ENCODE peak calls at places on chromosomes 12 and 14, in nine cellular contexts. One of them, this sample, is unnamed.

GRCh38 chr14:22533057-22533704 is 55.8 kb downstream of the DAD1 start:
- ATAC-seq in PC-3: no peak
- ATAC-seq in activated CD4-positive, alpha-beta T cell treated with anti-CD3 and anti-CD28 coated beads for 36 hours: no peak
- ATAC-seq in RWPE2: no peak
- ATAC-seq in omental fat pad: no peak
- ATAC-seq in stimulated activated naive CD8-positive, alpha-beta T cell treated with anti-CD3 and anti-CD28 coated beads, Interleukin-15, Interleukin-2, amounts not matched to agents 100 U/mL and 50 U/mL, for 24 hours: no peak
- ATAC-seq in right cardiac atrium: no peak
- ATAC-seq in upper lobe of left lung: no peak
- ATAC-seq in left cardiac atrium: no peak
- ATAC-seq in this sample: no peak

GRCh38 chr12:56522486-56523193 is 1.0 kb downstream of the RBMS2 start:
- ATAC-seq in PC-3: peak
- ATAC-seq in activated CD4-positive, alpha-beta T cell treated with anti-CD3 and anti-CD28 coated beads for 36 hours: peak
- ATAC-seq in RWPE2: peak
- ATAC-seq in omental fat pad: no peak
- ATAC-seq in stimulated activated naive CD8-positive, alpha-beta T cell treated with anti-CD3 and anti-CD28 coated beads, Interleukin-15, Interleukin-2, amounts not matched to agents 100 U/mL and 50 U/mL, for 24 hours: peak
- ATAC-seq in right cardiac atrium: no peak
- ATAC-seq in upper lobe of left lung: no peak
- ATAC-seq in left cardiac atrium: peak
- ATAC-seq in this sample: no peak

GRCh38 chr14:24982472-24983155 is 67.3 kb downstream of the STXBP6 start:
- ATAC-seq in PC-3: no peak
- ATAC-seq in activated CD4-positive, alpha-beta T cell treated with anti-CD3 and anti-CD28 coated beads for 36 hours: no peak
- ATAC-seq in RWPE2: peak
- ATAC-seq in omental fat pad: no peak
- ATAC-seq in stimulated activated naive CD8-positive, alpha-beta T cell treated with anti-CD3 and anti-CD28 coated beads, Interleukin-15, Interleukin-2, amounts not matched to agents 100 U/mL and 50 U/mL, for 24 hours: no peak
- ATAC-seq in right cardiac atrium: no peak
- ATAC-seq in upper lobe of left lung: peak
- ATAC-seq in left cardiac atrium: peak
- ATAC-seq in this sample: peak

GRCh38 chr12:7242176-7243101 is 53.0 kb downstream of the PEX5 start:
- ATAC-seq in PC-3: no peak
- ATAC-seq in activated CD4-positive, alpha-beta T cell treated with anti-CD3 and anti-CD28 coated beads for 36 hours: no peak
- ATAC-seq in RWPE2: no peak
- ATAC-seq in omental fat pad: no peak
- ATAC-seq in stimulated activated naive CD8-positive, alpha-beta T cell treated with anti-CD3 and anti-CD28 coated beads, Interleukin-15, Interleukin-2, amounts not matched to agents 100 U/mL and 50 U/mL, for 24 hours: no peak
- ATAC-seq in right cardiac atrium: no peak
- ATAC-seq in upper lobe of left lung: no peak
- ATAC-seq in left cardiac atrium: no peak
- ATAC-seq in this sample: no peak

GRCh38 chr14:90503582-90503981 is 106.8 kb downstream of the CALM1 start:
- ATAC-seq in PC-3: no peak
- ATAC-seq in activated CD4-positive, alpha-beta T cell treated with anti-CD3 and anti-CD28 coated beads for 36 hours: no peak
- ATAC-seq in RWPE2: no peak
- ATAC-seq in omental fat pad: no peak
- ATAC-seq in stimulated activated naive CD8-positive, alpha-beta T cell treated with anti-CD3 and anti-CD28 coated beads, Interleukin-15, Interleukin-2, amounts not matched to agents 100 U/mL and 50 U/mL, for 24 hours: no peak
- ATAC-seq in right cardiac atrium: no peak
- ATAC-seq in upper lobe of left lung: no peak
- ATAC-seq in left cardiac atrium: no peak
- ATAC-seq in this sample: no peak

GRCh38 chr12:72281145-72281544 is 9.0 kb downstream of the TRHDE start:
- ATAC-seq in PC-3: peak
- ATAC-seq in activated CD4-positive, alpha-beta T cell treated with anti-CD3 and anti-CD28 coated beads for 36 hours: no peak
- ATAC-seq in RWPE2: no peak
- ATAC-seq in omental fat pad: no peak
- ATAC-seq in stimulated activated naive CD8-positive, alpha-beta T cell treated with anti-CD3 and anti-CD28 coated beads, Interleukin-15, Interleukin-2, amounts not matched to agents 100 U/mL and 50 U/mL, for 24 hours: no peak
- ATAC-seq in right cardiac atrium: no peak
- ATAC-seq in upper lobe of left lung: no peak
- ATAC-seq in left cardiac atrium: no peak
- ATAC-seq in this sample: no peak

GRCh38 chr12:111748867-111749266 is 17.9 kb upstream of the ALDH2 start:
- ATAC-seq in PC-3: no peak
- ATAC-seq in activated CD4-positive, alpha-beta T cell treated with anti-CD3 and anti-CD28 coated beads for 36 hours: no peak
- ATAC-seq in RWPE2: no peak
- ATAC-seq in omental fat pad: no peak
- ATAC-seq in stimulated activated naive CD8-positive, alpha-beta T cell treated with anti-CD3 and anti-CD28 coated beads, Interleukin-15, Interleukin-2, amounts not matched to agents 100 U/mL and 50 U/mL, for 24 hours: no peak
- ATAC-seq in right cardiac atrium: no peak
- ATAC-seq in upper lobe of left lung: no peak
- ATAC-seq in left cardiac atrium: peak
- ATAC-seq in this sample: no peak

GRCh38 chr12:101698782-101699347 is 1.4 kb downstream of the CHPT1 start:
- ATAC-seq in PC-3: peak
- ATAC-seq in activated CD4-positive, alpha-beta T cell treated with anti-CD3 and anti-CD28 coated beads for 36 hours: no peak
- ATAC-seq in RWPE2: peak
- ATAC-seq in omental fat pad: no peak
- ATAC-seq in stimulated activated naive CD8-positive, alpha-beta T cell treated with anti-CD3 and anti-CD28 coated beads, Interleukin-15, Interleukin-2, amounts not matched to agents 100 U/mL and 50 U/mL, for 24 hours: no peak
- ATAC-seq in right cardiac atrium: no peak
- ATAC-seq in upper lobe of left lung: no peak
- ATAC-seq in left cardiac atrium: no peak
- ATAC-seq in this sample: no peak

GRCh38 chr12:131918311-131919050 is 10.6 kb upstream of the PUS1 start:
- ATAC-seq in PC-3: no peak
- ATAC-seq in activated CD4-positive, alpha-beta T cell treated with anti-CD3 and anti-CD28 coated beads for 36 hours: no peak
- ATAC-seq in RWPE2: no peak
- ATAC-seq in omental fat pad: no peak
- ATAC-seq in stimulated activated naive CD8-positive, alpha-beta T cell treated with anti-CD3 and anti-CD28 coated beads, Interleukin-15, Interleukin-2, amounts not matched to agents 100 U/mL and 50 U/mL, for 24 hours: no peak
- ATAC-seq in right cardiac atrium: no peak
- ATAC-seq in upper lobe of left lung: no peak
- ATAC-seq in left cardiac atrium: peak
- ATAC-seq in this sample: peak

GRCh38 chr12:110012137-110012536 is 12.9 kb downstream of the ANKRD13A start:
- ATAC-seq in PC-3: no peak
- ATAC-seq in activated CD4-positive, alpha-beta T cell treated with anti-CD3 and anti-CD28 coated beads for 36 hours: no peak
- ATAC-seq in RWPE2: no peak
- ATAC-seq in omental fat pad: no peak
- ATAC-seq in stimulated activated naive CD8-positive, alpha-beta T cell treated with anti-CD3 and anti-CD28 coated beads, Interleukin-15, Interleukin-2, amounts not matched to agents 100 U/mL and 50 U/mL, for 24 hours: no peak
- ATAC-seq in right cardiac atrium: no peak
- ATAC-seq in upper lobe of left lung: peak
- ATAC-seq in left cardiac atrium: no peak
- ATAC-seq in this sample: peak

GRCh38 chr12:12717586-12718381 is 616 bp downstream of the CDKN1B start:
- ATAC-seq in PC-3: no peak
- ATAC-seq in activated CD4-positive, alpha-beta T cell treated with anti-CD3 and anti-CD28 coated beads for 36 hours: no peak
- ATAC-seq in RWPE2: peak
- ATAC-seq in omental fat pad: no peak
- ATAC-seq in stimulated activated naive CD8-positive, alpha-beta T cell treated with anti-CD3 and anti-CD28 coated beads, Interleukin-15, Interleukin-2, amounts not matched to agents 100 U/mL and 50 U/mL, for 24 hours: no peak
- ATAC-seq in right cardiac atrium: peak
- ATAC-seq in upper lobe of left lung: peak
- ATAC-seq in left cardiac atrium: peak
- ATAC-seq in this sample: peak

GRCh38 chr14:51981218-51981854 is 8.0 kb upstream of the RTRAF start:
- ATAC-seq in PC-3: peak
- ATAC-seq in activated CD4-positive, alpha-beta T cell treated with anti-CD3 and anti-CD28 coated beads for 36 hours: peak
- ATAC-seq in RWPE2: no peak
- ATAC-seq in omental fat pad: no peak
- ATAC-seq in stimulated activated naive CD8-positive, alpha-beta T cell treated with anti-CD3 and anti-CD28 coated beads, Interleukin-15, Interleukin-2, amounts not matched to agents 100 U/mL and 50 U/mL, for 24 hours: peak
- ATAC-seq in right cardiac atrium: no peak
- ATAC-seq in upper lobe of left lung: no peak
- ATAC-seq in left cardiac atrium: no peak
- ATAC-seq in this sample: peak

GRCh38 chr14:105301103-105301914 is 508 bp upstream of the BRF1 start:
- ATAC-seq in PC-3: peak
- ATAC-seq in activated CD4-positive, alpha-beta T cell treated with anti-CD3 and anti-CD28 coated beads for 36 hours: peak
- ATAC-seq in RWPE2: peak
- ATAC-seq in omental fat pad: peak
- ATAC-seq in stimulated activated naive CD8-positive, alpha-beta T cell treated with anti-CD3 and anti-CD28 coated beads, Interleukin-15, Interleukin-2, amounts not matched to agents 100 U/mL and 50 U/mL, for 24 hours: peak
- ATAC-seq in right cardiac atrium: peak
- ATAC-seq in upper lobe of left lung: peak
- ATAC-seq in left cardiac atrium: peak
- ATAC-seq in this sample: peak

GRCh38 chr12:126083931-126084330 is 1018.7 kb downstream of the AACS start:
- ATAC-seq in PC-3: no peak
- ATAC-seq in activated CD4-positive, alpha-beta T cell treated with anti-CD3 and anti-CD28 coated beads for 36 hours: no peak
- ATAC-seq in RWPE2: no peak
- ATAC-seq in omental fat pad: no peak
- ATAC-seq in stimulated activated naive CD8-positive, alpha-beta T cell treated with anti-CD3 and anti-CD28 coated beads, Interleukin-15, Interleukin-2, amounts not matched to agents 100 U/mL and 50 U/mL, for 24 hours: no peak
- ATAC-seq in right cardiac atrium: peak
- ATAC-seq in upper lobe of left lung: no peak
- ATAC-seq in left cardiac atrium: no peak
- ATAC-seq in this sample: no peak

GRCh38 chr14:89283327-89284060 is 133.5 kb downstream of the FOXN3 start:
- ATAC-seq in PC-3: no peak
- ATAC-seq in activated CD4-positive, alpha-beta T cell treated with anti-CD3 and anti-CD28 coated beads for 36 hours: peak
- ATAC-seq in RWPE2: no peak
- ATAC-seq in omental fat pad: no peak
- ATAC-seq in stimulated activated naive CD8-positive, alpha-beta T cell treated with anti-CD3 and anti-CD28 coated beads, Interleukin-15, Interleukin-2, amounts not matched to agents 100 U/mL and 50 U/mL, for 24 hours: peak
- ATAC-seq in right cardiac atrium: no peak
- ATAC-seq in upper lobe of left lung: no peak
- ATAC-seq in left cardiac atrium: no peak
- ATAC-seq in this sample: no peak